ENCODE peak calls at places on chromosomes 6 and 20, in four cellular contexts. One of them, this sample, is unnamed.

GRCh38 chr20:20699144-20699543 is 13.3 kb downstream of the RALGAPA2 start:
- DNase-seq in left ventricle myocardium superior: no peak
- DNase-seq in stimulated activated CD8-positive, alpha-beta memory T cell treated with anti-CD3 and anti-CD28 coated beads, Interleukin-2, amount 100 ng/mL, for 1 hour: no peak
- DNase-seq in HTR-8/SVneo: no peak
- DNase-seq in this sample: no peak

GRCh38 chr6:3876866-3877265 is 27.7 kb downstream of the FAM50B start:
- DNase-seq in left ventricle myocardium superior: no peak
- DNase-seq in HTR-8/SVneo: no peak
- DNase-seq in stimulated activated CD8-positive, alpha-beta memory T cell treated with anti-CD3 and anti-CD28 coated beads, Interleukin-2, amount 100 ng/mL, for 1 hour: no peak
- DNase-seq in this sample: peak; percentile 50

GRCh38 chr6:162019311-162019710 is 708.3 kb downstream of the PRKN start:
- DNase-seq in HTR-8/SVneo: no peak
- DNase-seq in left ventricle myocardium superior: no peak
- DNase-seq in stimulated activated CD8-positive, alpha-beta memory T cell treated with anti-CD3 and anti-CD28 coated beads, Interleukin-2, amount 100 ng/mL, for 1 hour: no peak
- DNase-seq in this sample: no peak

GRCh38 chr20:46894579-46894958 is at the start of gene EYA2:
- DNase-seq in HTR-8/SVneo: no peak
- DNase-seq in left ventricle myocardium superior: peak; percentile 50
- DNase-seq in stimulated activated CD8-positive, alpha-beta memory T cell treated with anti-CD3 and anti-CD28 coated beads, Interleukin-2, amount 100 ng/mL, for 1 hour: no peak
- DNase-seq in this sample: peak; percentile 35

GRCh38 chr6:159595173-159595572 is 97.9 kb downstream of the SOD2 start:
- DNase-seq in stimulated activated CD8-positive, alpha-beta memory T cell treated with anti-CD3 and anti-CD28 coated beads, Interleukin-2, amount 100 ng/mL, for 1 hour: no peak
- DNase-seq in left ventricle myocardium superior: no peak
- DNase-seq in HTR-8/SVneo: no peak
- DNase-seq in this sample: no peak

GRCh38 chr6:116369540-116370327 is 1.0 kb upstream of the DSE start:
- DNase-seq in HTR-8/SVneo: no peak
- DNase-seq in left ventricle myocardium superior: no peak
- DNase-seq in stimulated activated CD8-positive, alpha-beta memory T cell treated with anti-CD3 and anti-CD28 coated beads, Interleukin-2, amount 100 ng/mL, for 1 hour: no peak
- DNase-seq in this sample: no peak

GRCh38 chr6:32194825-32195651 is 2.6 kb upstream of the GPSM3 start:
- DNase-seq in left ventricle myocardium superior: no peak
- DNase-seq in stimulated activated CD8-positive, alpha-beta memory T cell treated with anti-CD3 and anti-CD28 coated beads, Interleukin-2, amount 100 ng/mL, for 1 hour: no peak
- DNase-seq in HTR-8/SVneo: peak; percentile 97
- DNase-seq in this sample: no peak

GRCh38 chr6:150719099-150719767 is 119.5 kb downstream of the PLEKHG1 start:
- DNase-seq in stimulated activated CD8-positive, alpha-beta memory T cell treated with anti-CD3 and anti-CD28 coated beads, Interleukin-2, amount 100 ng/mL, for 1 hour: no peak
- DNase-seq in left ventricle myocardium superior: no peak
- DNase-seq in HTR-8/SVneo: no peak
- DNase-seq in this sample: no peak

GRCh38 chr6:4801491-4802118 is 25.4 kb downstream of the CDYL start:
- DNase-seq in stimulated activated CD8-positive, alpha-beta memory T cell treated with anti-CD3 and anti-CD28 coated beads, Interleukin-2, amount 100 ng/mL, for 1 hour: no peak
- DNase-seq in left ventricle myocardium superior: no peak
- DNase-seq in HTR-8/SVneo: no peak
- DNase-seq in this sample: no peak

GRCh38 chr20:63694596-63695418 is 1.6 kb upstream of the TNFRSF6B start:
- DNase-seq in left ventricle myocardium superior: peak; percentile 28
- DNase-seq in stimulated activated CD8-positive, alpha-beta memory T cell treated with anti-CD3 and anti-CD28 coated beads, Interleukin-2, amount 100 ng/mL, for 1 hour: no peak
- DNase-seq in HTR-8/SVneo: no peak
- DNase-seq in this sample: no peak

GRCh38 chr6:130864344-130864743 is 37.1 kb downstream of the SMLR1 start:
- DNase-seq in left ventricle myocardium superior: no peak
- DNase-seq in stimulated activated CD8-positive, alpha-beta memory T cell treated with anti-CD3 and anti-CD28 coated beads, Interleukin-2, amount 100 ng/mL, for 1 hour: no peak
- DNase-seq in HTR-8/SVneo: no peak
- DNase-seq in this sample: no peak

GRCh38 chr6:41051873-41052272 is 1.1 kb upstream of the APOBEC2 start:
- DNase-seq in stimulated activated CD8-positive, alpha-beta memory T cell treated with anti-CD3 and anti-CD28 coated beads, Interleukin-2, amount 100 ng/mL, for 1 hour: no peak
- DNase-seq in left ventricle myocardium superior: no peak
- DNase-seq in HTR-8/SVneo: no peak
- DNase-seq in this sample: no peak

GRCh38 chr6:125406771-125407170 is 105.0 kb upstream of the HDDC2 start:
- DNase-seq in stimulated activated CD8-positive, alpha-beta memory T cell treated with anti-CD3 and anti-CD28 coated beads, Interleukin-2, amount 100 ng/mL, for 1 hour: no peak
- DNase-seq in left ventricle myocardium superior: no peak
- DNase-seq in HTR-8/SVneo: no peak
- DNase-seq in this sample: no peak

GRCh38 chr6:166907373-166907841 is 48.9 kb downstream of the RNASET2 start:
- DNase-seq in stimulated activated CD8-positive, alpha-beta memory T cell treated with anti-CD3 and anti-CD28 coated beads, Interleukin-2, amount 100 ng/mL, for 1 hour: no peak
- DNase-seq in left ventricle myocardium superior: no peak
- DNase-seq in HTR-8/SVneo: no peak
- DNase-seq in this sample: no peak

GRCh38 chr20:38052870-38053269 is 19.3 kb downstream of the RPRD1B start:
- DNase-seq in stimulated activated CD8-positive, alpha-beta memory T cell treated with anti-CD3 and anti-CD28 coated beads, Interleukin-2, amount 100 ng/mL, for 1 hour: no peak
- DNase-seq in left ventricle myocardium superior: no peak
- DNase-seq in HTR-8/SVneo: no peak
- DNase-seq in this sample: no peak

GRCh38 chr6:38364127-38364526 is 275.6 kb downstream of the BTBD9 start:
- DNase-seq in HTR-8/SVneo: no peak
- DNase-seq in left ventricle myocardium superior: no peak
- DNase-seq in stimulated activated CD8-positive, alpha-beta memory T cell treated with anti-CD3 and anti-CD28 coated beads, Interleukin-2, amount 100 ng/mL, for 1 hour: no peak
- DNase-seq in this sample: no peak

GRCh38 chr6:129263117-129263516 is 380.2 kb downstream of the LAMA2 start:
- DNase-seq in left ventricle myocardium superior: no peak
- DNase-seq in stimulated activated CD8-positive, alpha-beta memory T cell treated with anti-CD3 and anti-CD28 coated beads, Interleukin-2, amount 100 ng/mL, for 1 hour: no peak
- DNase-seq in HTR-8/SVneo: no peak
- DNase-seq in this sample: no peak

GRCh38 chr6:63272397-63272796 is 47.4 kb downstream of the LGSN start:
- DNase-seq in HTR-8/SVneo: peak; percentile 10
- DNase-seq in left ventricle myocardium superior: no peak
- DNase-seq in stimulated activated CD8-positive, alpha-beta memory T cell treated with anti-CD3 and anti-CD28 coated beads, Interleukin-2, amount 100 ng/mL, for 1 hour: no peak
- DNase-seq in this sample: no peak

GRCh38 chr20:7272512-7272911 is 505.0 kb downstream of the BMP2 start:
- DNase-seq in HTR-8/SVneo: no peak
- DNase-seq in stimulated activated CD8-positive, alpha-beta memory T cell treated with anti-CD3 and anti-CD28 coated beads, Interleukin-2, amount 100 ng/mL, for 1 hour: no peak
- DNase-seq in left ventricle myocardium superior: no peak
- DNase-seq in this sample: no peak

GRCh38 chr6:82030761-82031160 is 216.8 kb downstream of the IBTK start:
- DNase-seq in left ventricle myocardium superior: no peak
- DNase-seq in HTR-8/SVneo: no peak
- DNase-seq in stimulated activated CD8-positive, alpha-beta memory T cell treated with anti-CD3 and anti-CD28 coated beads, Interleukin-2, amount 100 ng/mL, for 1 hour: no peak
- DNase-seq in this sample: no peak

GRCh38 chr6:146087386-146087785 is 58.5 kb downstream of the GRM1 start:
- DNase-seq in HTR-8/SVneo: no peak
- DNase-seq in stimulated activated CD8-positive, alpha-beta memory T cell treated with anti-CD3 and anti-CD28 coated beads, Interleukin-2, amount 100 ng/mL, for 1 hour: no peak
- DNase-seq in left ventricle myocardium superior: no peak
- DNase-seq in this sample: no peak

GRCh38 chr20:50992733-50993457 is 30.0 kb downstream of the KCNG1 start:
- DNase-seq in stimulated activated CD8-positive, alpha-beta memory T cell treated with anti-CD3 and anti-CD28 coated beads, Interleukin-2, amount 100 ng/mL, for 1 hour: no peak
- DNase-seq in HTR-8/SVneo: peak; percentile 95
- DNase-seq in left ventricle myocardium superior: no peak
- DNase-seq in this sample: no peak

GRCh38 chr20:34615477-34615876 is 57.0 kb downstream of the MAP1LC3A start:
- DNase-seq in stimulated activated CD8-positive, alpha-beta memory T cell treated with anti-CD3 and anti-CD28 coated beads, Interleukin-2, amount 100 ng/mL, for 1 hour: no peak
- DNase-seq in HTR-8/SVneo: no peak
- DNase-seq in left ventricle myocardium superior: no peak
- DNase-seq in this sample: no peak

GRCh38 chr6:47349931-47350330 is 40.2 kb upstream of the TNFRSF21 start:
- DNase-seq in HTR-8/SVneo: no peak
- DNase-seq in stimulated activated CD8-positive, alpha-beta memory T cell treated with anti-CD3 and anti-CD28 coated beads, Interleukin-2, amount 100 ng/mL, for 1 hour: no peak
- DNase-seq in left ventricle myocardium superior: no peak
- DNase-seq in this sample: no peak

GRCh38 chr6:125868996-125869395 is 78.2 kb downstream of the NCOA7 start:
- DNase-seq in HTR-8/SVneo: no peak
- DNase-seq in left ventricle myocardium superior: peak; percentile 77
- DNase-seq in stimulated activated CD8-positive, alpha-beta memory T cell treated with anti-CD3 and anti-CD28 coated beads, Interleukin-2, amount 100 ng/mL, for 1 hour: no peak
- DNase-seq in this sample: peak; percentile 47

GRCh38 chr20:972256-972655 is 29.9 kb downstream of the RSPO4 start:
- DNase-seq in HTR-8/SVneo: no peak
- DNase-seq in left ventricle myocardium superior: no peak
- DNase-seq in stimulated activated CD8-positive, alpha-beta memory T cell treated with anti-CD3 and anti-CD28 coated beads, Interleukin-2, amount 100 ng/mL, for 1 hour: no peak
- DNase-seq in this sample: no peak

GRCh38 chr6:145506554-145506953 is 228.8 kb downstream of the EPM2A start:
- DNase-seq in stimulated activated CD8-positive, alpha-beta memory T cell treated with anti-CD3 and anti-CD28 coated beads, Interleukin-2, amount 100 ng/mL, for 1 hour: no peak
- DNase-seq in HTR-8/SVneo: no peak
- DNase-seq in left ventricle myocardium superior: peak; percentile 29
- DNase-seq in this sample: peak; percentile 20

GRCh38 chr20:43681468-43681942 is 14.6 kb downstream of the MYBL2 start:
- DNase-seq in stimulated activated CD8-positive, alpha-beta memory T cell treated with anti-CD3 and anti-CD28 coated beads, Interleukin-2, amount 100 ng/mL, for 1 hour: no peak
- DNase-seq in HTR-8/SVneo: no peak
- DNase-seq in left ventricle myocardium superior: no peak
- DNase-seq in this sample: no peak

This sample was measured in left cardiac atrium.